ENCODE peak calls at places on chromosomes 5 and 9, in five cellular contexts. M is ovary; H is CD4-positive, alpha-beta memory T cell; L is Peyer's patch; R is PC-3. T is an unnamed sample. For H3K27me3, the result is how much of the 10 kb centered on the place peaks cover.

GRCh38 chr5:37916525-37916924 is 76.7 kb upstream of the GDNF start:
- DNase-seq in M (no peak), H (no peak), L (no peak), R (no peak), T (no peak)

GRCh38 chr9:94927048-94927761 is 200.7 kb downstream of the AOPEP start:
- DNase-seq in M (no peak), H (no peak), L (no peak), R (no peak), T (no peak)

GRCh38 chr9:89379508-89380115 is 61.3 kb downstream of the SECISBP2 start:
- DNase-seq in M (no peak), H (no peak), L (no peak), R (no peak), T (no peak)

GRCh38 chr5:83956386-83956785 is 235.7 kb upstream of the HAPLN1 start:
- DNase-seq in M (no peak), H (no peak), L (no peak), R (no peak), T (no peak)

GRCh38 chr5:61275841-61276240 is 56.2 kb upstream of the ZSWIM6 start:
- DNase-seq in M (no peak), H (no peak), L (peak), R (peak), T (no peak)

GRCh38 chr9:93259490-93260289 is 75.8 kb downstream of the WNK2 start:
- DNase-seq in M (peak), H (no peak), L (peak), R (no peak), T (no peak)

GRCh38 chr9:115551396-115551795 is 433.4 kb upstream of the TNC start:
- DNase-seq in M (no peak), H (no peak), L (no peak), R (no peak), T (no peak)

GRCh38 chr9:92385953-92386352 is 18.4 kb downstream of the OGN start:
- DNase-seq in M (no peak), H (no peak), L (no peak), R (peak), T (no peak)

GRCh38 chr9:40928803-40929487 is 199.5 kb downstream of the FOXD4L6 start:
- DNase-seq in M (no peak), H (no peak), L (no peak), R (no peak), T (no peak)
- H3K27me3 ChIP-seq in M (under half), H (under half), L (under half), R (half or more), T (under half)

GRCh38 chr9:121280715-121281613 is 13.0 kb downstream of the GSN start:
- DNase-seq in M (no peak), H (no peak), L (no peak), R (no peak), T (no peak)

GRCh38 chr9:121282309-121283071 is 14.5 kb downstream of the GSN start:
- DNase-seq in M (peak), H (no peak), L (no peak), R (peak), T (no peak)

GRCh38 chr9:121279841-121280388 is 12.0 kb downstream of the GSN start:
- DNase-seq in M (no peak), H (no peak), L (no peak), R (no peak), T (no peak)

GRCh38 chr9:121283072-121283398 is 15.1 kb downstream of the GSN start:
- DNase-seq in M (no peak), H (no peak), L (no peak), R (no peak), T (no peak)

DNA sequence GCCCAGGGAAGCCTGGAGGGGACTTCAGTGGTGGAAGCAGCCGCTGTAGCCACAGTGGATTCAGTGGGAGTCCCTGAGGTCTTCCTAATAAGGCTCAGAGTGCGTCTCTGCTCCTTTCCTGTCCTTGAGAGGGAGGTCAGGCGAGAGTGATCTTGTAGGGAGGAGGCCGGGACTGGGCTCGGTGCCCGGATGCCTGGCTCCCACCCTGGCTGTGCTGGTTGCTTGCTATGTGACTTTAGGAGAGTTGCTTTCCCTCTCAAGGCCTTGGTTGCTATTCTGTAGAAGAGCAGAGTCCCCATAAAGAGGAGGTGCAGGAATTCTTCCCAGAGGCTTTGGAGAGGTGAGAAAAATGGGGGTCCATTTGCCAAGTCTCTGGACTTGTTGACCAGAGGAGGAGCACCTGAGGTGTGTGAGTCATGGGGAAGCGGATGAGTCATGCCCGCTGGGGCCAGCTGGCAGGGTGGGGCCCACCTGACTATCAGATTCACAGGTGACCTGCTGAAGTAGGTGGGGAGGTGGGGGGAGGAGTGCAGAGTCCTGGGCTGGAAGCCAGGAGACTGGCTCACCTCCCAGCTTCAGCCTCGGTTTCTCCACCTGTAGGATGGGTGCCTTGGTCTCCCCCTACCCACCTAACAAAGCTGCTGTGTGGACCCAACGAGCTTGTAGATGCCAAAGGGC is 13.8 kb downstream of the GSN start:
- DNase-seq in M (peak), H (no peak), L (no peak), R (peak), T (no peak)
- H3K27me3 ChIP-seq in M (under half), H (under half), L (under half), R (under half), T (under half)

DNA sequence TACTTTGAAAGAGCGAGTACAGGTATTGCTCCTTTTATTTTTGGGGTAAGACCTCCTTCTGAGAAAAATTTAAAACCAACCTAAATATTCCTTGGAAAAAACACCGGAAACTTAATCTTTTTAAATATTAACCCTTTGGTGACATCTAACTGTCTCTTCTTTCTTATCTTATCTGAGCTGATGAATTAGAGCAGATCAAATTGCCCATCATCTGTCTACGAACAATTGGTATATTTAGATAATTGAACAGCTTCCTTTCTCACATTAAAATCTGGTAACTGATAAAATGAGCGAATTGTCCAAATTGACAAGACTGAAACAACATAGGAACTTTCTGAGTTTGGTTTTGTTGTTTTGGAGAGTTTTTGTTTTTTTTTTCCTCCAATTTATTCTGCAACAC is 2.0 kb downstream of the ISL1 start:
- DNase-seq in M (no peak), H (no peak), L (no peak), R (no peak), T (no peak)
- H3K27me3 ChIP-seq in M (under half), H (under half), L (half or more), R (under half), T (half or more)

DNA sequence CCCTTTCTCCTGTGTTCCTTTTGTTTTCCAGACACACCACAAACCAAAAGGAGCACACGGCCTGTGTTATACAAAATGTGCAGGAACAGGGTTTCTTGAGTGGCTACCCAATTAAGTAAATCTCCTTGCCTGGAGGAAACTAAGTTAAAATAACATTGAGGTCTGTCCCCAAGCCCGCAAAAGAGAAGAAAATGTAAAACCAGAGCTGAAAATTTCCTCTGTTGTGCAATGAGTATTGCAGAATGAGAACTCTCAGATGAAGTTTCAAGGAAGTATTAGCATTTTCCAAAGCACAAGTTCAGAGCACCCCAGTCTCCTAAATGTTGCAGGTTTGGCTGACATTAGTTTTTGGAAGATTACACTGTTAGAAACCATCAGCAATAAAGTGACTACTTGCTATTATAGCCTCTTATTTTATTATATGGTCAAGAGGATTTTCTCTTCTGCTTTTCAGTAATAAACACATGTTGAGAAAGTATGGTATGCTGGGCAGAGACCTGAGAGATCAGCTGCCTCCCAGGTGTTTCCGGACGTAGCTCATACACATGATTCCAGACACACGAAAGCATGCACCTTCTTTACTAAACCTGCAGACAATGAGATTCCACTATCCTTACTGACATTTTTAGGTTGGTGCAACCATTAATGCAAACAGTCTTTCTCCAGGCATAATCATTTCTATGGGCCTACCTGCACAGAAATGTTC is 161.3 kb downstream of the SNCAIP start:
- DNase-seq in M (no peak), H (no peak), L (no peak), R (no peak), T (no peak)
- H3K27me3 ChIP-seq in M (under half), H (under half), L (under half), R (under half), T (under half)

DNA sequence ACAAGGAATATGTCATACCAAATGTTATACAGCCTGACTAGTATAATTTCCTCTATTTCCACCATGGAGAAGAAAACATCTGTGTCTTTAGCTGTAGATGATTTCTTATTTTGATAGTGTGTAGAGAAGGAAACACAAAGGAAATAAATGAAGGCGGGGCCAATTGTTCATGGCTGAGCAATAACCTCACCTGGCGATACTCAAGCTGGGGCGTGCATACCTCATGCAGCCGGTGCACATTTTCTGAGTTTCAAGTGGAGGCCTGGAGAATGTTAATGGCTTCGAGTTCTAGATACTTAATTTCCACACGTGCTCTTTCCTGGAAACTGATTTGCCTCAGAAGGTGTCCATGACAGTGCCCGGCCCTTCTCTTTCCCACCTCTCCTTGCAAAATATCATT is 127.4 kb upstream of the TAF11L2 start:
- DNase-seq in M (no peak), H (no peak), L (no peak), R (no peak), T (no peak)
- H3K27me3 ChIP-seq in M (under half), H (under half), L (under half), R (under half), T (under half)

GRCh38 chr5:143396353-143396940 is 7.0 kb downstream of the NR3C1 start:
- DNase-seq in M (no peak), H (no peak), L (no peak), R (no peak), T (no peak)
- H3K27me3 ChIP-seq in M (under half), H (under half), L (under half), R (under half), T (under half)

DNA sequence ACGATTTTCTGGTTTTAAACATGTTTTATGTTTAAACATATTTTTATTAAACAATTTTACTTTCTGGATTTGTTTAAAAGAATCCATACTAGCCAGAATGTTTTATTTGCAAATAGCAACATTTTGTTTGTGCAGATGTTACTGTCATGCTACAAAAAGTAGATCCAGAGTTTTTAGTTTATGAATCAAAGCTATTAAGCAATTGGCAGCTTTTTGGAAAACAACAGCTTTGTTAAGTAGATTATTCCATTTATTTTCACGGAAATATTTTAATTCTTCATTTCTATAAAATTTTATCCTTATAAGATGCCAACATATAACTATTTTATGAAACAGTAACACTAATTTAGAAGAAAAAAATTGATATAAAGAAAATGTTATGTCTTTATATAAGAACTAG is 60.9 kb downstream of the DROSHA start:
- DNase-seq in M (no peak), H (no peak), L (no peak), R (no peak), T (no peak)
- H3K27me3 ChIP-seq in M (under half), H (under half), L (under half), R (under half), T (under half)

GRCh38 chr9:21766096-21766495 is 36.3 kb upstream of the MTAP start:
- DNase-seq in M (no peak), H (no peak), L (no peak), R (no peak), T (no peak)
- H3K27me3 ChIP-seq in M (under half), H (under half), L (under half), R (under half), T (under half)

GRCh38 chr5:73437126-73438047 is 11.2 kb downstream of the FOXD1 start:
- DNase-seq in M (no peak), H (no peak), L (no peak), R (peak), T (no peak)

GRCh38 chr5:73435640-73436534 is 12.7 kb downstream of the FOXD1 start:
- DNase-seq in M (no peak), H (no peak), L (no peak), R (no peak), T (no peak)

GRCh38 chr5:73438048-73438896 is 10.3 kb downstream of the FOXD1 start:
- DNase-seq in M (no peak), H (no peak), L (no peak), R (peak), T (no peak)

GRCh38 chr5:73434921-73435320 is 13.7 kb downstream of the FOXD1 start:
- DNase-seq in M (no peak), H (no peak), L (no peak), R (no peak), T (no peak)

GRCh38 chr5:73436535-73437125 is 11.9 kb downstream of the FOXD1 start:
- DNase-seq in M (no peak), H (no peak), L (no peak), R (no peak), T (no peak)
- H3K27me3 ChIP-seq in M (under half), H (half or more), L (under half), R (under half), T (half or more)

T was measured in CD4-positive, alpha-beta T cell.